ENCODE peak calls at places on chromosomes 2 and 18, in ten cellular contexts. B, X, U, M, K, Z, E, C, A and R are unnamed samples.

GRCh38 chr2:100554788-100555407 is 7.9 kb upstream of the PDCL3 start:
- DNase-seq in M (no peak), B (peak), K (peak), A (no peak), E (no peak), U (no peak), Z (peak), X (no peak), C (no peak), R (no peak)

GRCh38 chr2:56077352-56077915 is 106.4 kb upstream of the CCDC85A start:
- DNase-seq in Z (no peak), X (no peak), E (no peak), M (no peak), A (peak), C (peak), K (peak), U (peak), B (no peak), R (peak)

GRCh38 chr2:204574473-204574872 is 29.2 kb downstream of the PARD3B start:
- DNase-seq in U (no peak), A (no peak), K (no peak), X (no peak), C (no peak), B (no peak), M (no peak), Z (no peak), E (no peak), R (no peak)

GRCh38 chr2:74876081-74876886 is 42.4 kb downstream of the HK2 start:
- DNase-seq in E (peak), B (peak), K (peak), Z (no peak), X (no peak), A (peak), M (no peak), U (no peak), C (peak), R (peak)

GRCh38 chr2:128272586-128273468 is 45.8 kb downstream of the HS6ST1 start:
- DNase-seq in M (no peak), K (no peak), A (no peak), X (no peak), Z (no peak), E (no peak), C (no peak), B (no peak), U (no peak), R (no peak)

GRCh38 chr18:11339121-11339520 is 189.8 kb upstream of the PIEZO2 start:
- DNase-seq in E (no peak), A (no peak), C (peak), M (no peak), Z (no peak), K (no peak), X (no peak), B (no peak), U (no peak), R (no peak)

GRCh38 chr2:219672406-219672805 is 45.0 kb downstream of the SLC4A3 start:
- DNase-seq in M (no peak), E (no peak), B (no peak), C (no peak), Z (no peak), U (no peak), K (no peak), X (no peak), A (no peak), R (no peak)

GRCh38 chr2:96665083-96665569 is 22.6 kb downstream of the FER1L5 start:
- DNase-seq in U (no peak), C (peak), B (no peak), K (no peak), A (peak), E (peak), M (no peak), Z (no peak), X (no peak), R (peak)

GRCh38 chr2:128451636-128452411 is 133.2 kb upstream of the HS6ST1 start:
- DNase-seq in A (no peak), U (peak), M (no peak), Z (no peak), E (no peak), K (no peak), B (no peak), X (no peak), C (no peak), R (no peak)

GRCh38 chr2:157822993-157823392 is 53.1 kb downstream of the ACVR1 start:
- DNase-seq in A (peak), B (no peak), K (no peak), X (no peak), E (peak), U (no peak), Z (no peak), C (peak), M (no peak), R (peak)